ENCODE peak calls at places on chromosomes 16 and 17, in seven cellular contexts. One of them, this sample, is unnamed.

GRCh38 chr17:62869885-62870580 is 61.9 kb upstream of the MARCHF10 start:
- DNase-seq in mesenchymal stem cell: peak
- DNase-seq in trophoblast cell: peak
- DNase-seq in H9: peak
- DNase-seq in IMR-90: peak
- DNase-seq in mesendoderm: peak
- DNase-seq in H1: peak
- DNase-seq in this sample: peak

GRCh38 chr16:1993731-1994131 is 4.0 kb downstream of the SYNGR3 start:
- DNase-seq in H9: no peak
- DNase-seq in IMR-90: peak
- DNase-seq in mesenchymal stem cell: peak
- DNase-seq in trophoblast cell: no peak
- DNase-seq in H1: no peak
- DNase-seq in mesendoderm: no peak
- DNase-seq in this sample: no peak

GRCh38 chr16:53372942-53373871 is 61.1 kb upstream of the RBL2 start:
- DNase-seq in trophoblast cell: peak
- DNase-seq in mesenchymal stem cell: no peak
- DNase-seq in H9: peak
- DNase-seq in H1: peak
- DNase-seq in mesendoderm: no peak
- DNase-seq in IMR-90: no peak
- DNase-seq in this sample: no peak

GRCh38 chr17:27555364-27555763 is 75.6 kb upstream of the LGALS9 start:
- DNase-seq in mesenchymal stem cell: no peak
- DNase-seq in mesendoderm: no peak
- DNase-seq in IMR-90: no peak
- DNase-seq in H9: no peak
- DNase-seq in H1: no peak
- DNase-seq in trophoblast cell: no peak
- DNase-seq in this sample: no peak

GRCh38 chr17:6853764-6854442 is 22.4 kb upstream of the TEKT1 start:
- DNase-seq in IMR-90: no peak
- DNase-seq in trophoblast cell: no peak
- DNase-seq in H1: peak
- DNase-seq in mesenchymal stem cell: no peak
- DNase-seq in H9: peak
- DNase-seq in mesendoderm: peak
- DNase-seq in this sample: no peak

GRCh38 chr16:35171106-35171505 is 1711.7 kb downstream of the TP53TG3F start:
- DNase-seq in mesenchymal stem cell: no peak
- DNase-seq in IMR-90: no peak
- DNase-seq in H9: no peak
- DNase-seq in trophoblast cell: no peak
- DNase-seq in H1: no peak
- DNase-seq in mesendoderm: no peak
- DNase-seq in this sample: no peak

GRCh38 chr16:49108611-49109010 is 173.0 kb downstream of the CBLN1 start:
- DNase-seq in trophoblast cell: no peak
- DNase-seq in H1: no peak
- DNase-seq in IMR-90: no peak
- DNase-seq in mesenchymal stem cell: no peak
- DNase-seq in H9: no peak
- DNase-seq in mesendoderm: no peak
- DNase-seq in this sample: no peak

GRCh38 chr16:25126820-25127232 is 15.3 kb downstream of the LCMT1 start:
- DNase-seq in mesendoderm: peak
- DNase-seq in H9: no peak
- DNase-seq in trophoblast cell: peak
- DNase-seq in IMR-90: peak
- DNase-seq in H1: no peak
- DNase-seq in mesenchymal stem cell: peak
- DNase-seq in this sample: no peak

GRCh38 chr17:80187090-80187489 is 17.3 kb downstream of the CARD14 start:
- DNase-seq in H9: no peak
- DNase-seq in trophoblast cell: peak
- DNase-seq in H1: no peak
- DNase-seq in IMR-90: peak
- DNase-seq in mesendoderm: no peak
- DNase-seq in mesenchymal stem cell: peak
- DNase-seq in this sample: no peak

GRCh38 chr16:4142268-4142667 is 26.0 kb upstream of the ADCY9 start:
- DNase-seq in trophoblast cell: no peak
- DNase-seq in H1: no peak
- DNase-seq in mesendoderm: no peak
- DNase-seq in H9: no peak
- DNase-seq in IMR-90: no peak
- DNase-seq in mesenchymal stem cell: no peak
- DNase-seq in this sample: no peak

GRCh38 chr17:67289174-67289876 is 44.3 kb upstream of the HELZ start:
- DNase-seq in mesendoderm: no peak
- DNase-seq in trophoblast cell: no peak
- DNase-seq in H9: peak
- DNase-seq in mesenchymal stem cell: no peak
- DNase-seq in IMR-90: peak
- DNase-seq in H1: no peak
- DNase-seq in this sample: no peak

GRCh38 chr16:68275611-68276191 is 11.4 kb downstream of the SLC7A6 start:
- DNase-seq in mesenchymal stem cell: no peak
- DNase-seq in H1: no peak
- DNase-seq in IMR-90: no peak
- DNase-seq in H9: no peak
- DNase-seq in trophoblast cell: no peak
- DNase-seq in mesendoderm: no peak
- DNase-seq in this sample: no peak

GRCh38 chr17:7712111-7712771 is 5.3 kb upstream of the DNAH2 start:
- DNase-seq in H1: peak
- DNase-seq in trophoblast cell: no peak
- DNase-seq in IMR-90: no peak
- DNase-seq in H9: peak
- DNase-seq in mesenchymal stem cell: no peak
- DNase-seq in mesendoderm: peak
- DNase-seq in this sample: peak

GRCh38 chr16:87163637-87164036 is 153.6 kb downstream of the C16orf95 start:
- DNase-seq in mesenchymal stem cell: no peak
- DNase-seq in H9: no peak
- DNase-seq in H1: no peak
- DNase-seq in trophoblast cell: no peak
- DNase-seq in IMR-90: no peak
- DNase-seq in mesendoderm: peak
- DNase-seq in this sample: no peak

GRCh38 chr16:31323959-31324629 is 30.9 kb upstream of the ITGAX start:
- DNase-seq in H9: no peak
- DNase-seq in H1: no peak
- DNase-seq in mesendoderm: no peak
- DNase-seq in trophoblast cell: no peak
- DNase-seq in mesenchymal stem cell: no peak
- DNase-seq in IMR-90: no peak
- DNase-seq in this sample: no peak

GRCh38 chr17:44981221-44981968 is 13.3 kb upstream of the C1QL1 start:
- DNase-seq in mesendoderm: no peak
- DNase-seq in trophoblast cell: no peak
- DNase-seq in mesenchymal stem cell: peak
- DNase-seq in H1: no peak
- DNase-seq in IMR-90: peak
- DNase-seq in H9: no peak
- DNase-seq in this sample: no peak

GRCh38 chr17:80107231-80108021 is 6.0 kb downstream of the GAA start:
- DNase-seq in mesenchymal stem cell: no peak
- DNase-seq in mesendoderm: no peak
- DNase-seq in IMR-90: no peak
- DNase-seq in H1: no peak
- DNase-seq in H9: no peak
- DNase-seq in trophoblast cell: no peak
- DNase-seq in this sample: no peak

GRCh38 chr17:19538095-19539039 is 4.7 kb downstream of the SLC47A1 start:
- DNase-seq in mesendoderm: no peak
- DNase-seq in H1: no peak
- DNase-seq in IMR-90: no peak
- DNase-seq in trophoblast cell: no peak
- DNase-seq in H9: no peak
- DNase-seq in mesenchymal stem cell: no peak
- DNase-seq in this sample: no peak

GRCh38 chr16:25210758-25211157 is 6.0 kb upstream of the AQP8 start:
- DNase-seq in mesenchymal stem cell: peak
- DNase-seq in H9: no peak
- DNase-seq in H1: no peak
- DNase-seq in IMR-90: peak
- DNase-seq in trophoblast cell: no peak
- DNase-seq in mesendoderm: no peak
- DNase-seq in this sample: no peak

GRCh38 chr16:31351937-31352315 is 3.0 kb upstream of the ITGAX start:
- DNase-seq in IMR-90: no peak
- DNase-seq in mesenchymal stem cell: no peak
- DNase-seq in mesendoderm: no peak
- DNase-seq in trophoblast cell: peak
- DNase-seq in H9: no peak
- DNase-seq in H1: no peak
- DNase-seq in this sample: no peak

GRCh38 chr17:4806770-4807533 is at the start of gene PLD2:
- DNase-seq in H9: peak
- DNase-seq in trophoblast cell: peak
- DNase-seq in mesendoderm: peak
- DNase-seq in H1: peak
- DNase-seq in mesenchymal stem cell: peak
- DNase-seq in IMR-90: peak
- DNase-seq in this sample: peak

DNA sequence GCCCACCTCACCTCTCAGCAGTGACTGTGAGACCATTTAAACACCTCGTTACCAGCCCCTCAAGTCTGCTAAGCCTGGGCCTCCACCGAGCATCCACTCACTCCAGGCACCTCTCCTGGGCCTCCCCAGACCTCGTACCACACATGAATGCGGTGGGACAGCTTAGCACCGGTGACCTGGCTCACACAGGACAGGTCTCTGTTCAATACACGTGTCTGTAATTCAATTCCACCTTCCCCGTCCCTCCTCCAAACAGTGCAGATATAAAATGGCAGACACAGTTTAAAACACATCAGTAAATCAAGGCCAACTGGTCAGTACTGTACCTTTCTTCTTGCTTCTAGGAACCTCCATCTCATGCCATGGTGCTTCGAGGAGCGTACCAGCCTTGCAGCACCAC is 73.9 kb downstream of the ZNF778 start:
- DNase-seq in IMR-90: no peak
- DNase-seq in trophoblast cell: no peak
- DNase-seq in H1: no peak
- DNase-seq in mesenchymal stem cell: no peak
- DNase-seq in H9: no peak
- DNase-seq in mesendoderm: no peak
- DNase-seq in this sample: no peak
- H3K4me2 ChIP-seq in IMR-90: no peak
- H3K4me2 ChIP-seq in trophoblast cell: no peak
- H3K4me2 ChIP-seq in H1: peak
- H3K4me2 ChIP-seq in mesenchymal stem cell: no peak
- H3K4me2 ChIP-seq in H9: peak
- H3K4me2 ChIP-seq in mesendoderm: no peak
- H3K4me2 ChIP-seq in this sample: no peak

DNA sequence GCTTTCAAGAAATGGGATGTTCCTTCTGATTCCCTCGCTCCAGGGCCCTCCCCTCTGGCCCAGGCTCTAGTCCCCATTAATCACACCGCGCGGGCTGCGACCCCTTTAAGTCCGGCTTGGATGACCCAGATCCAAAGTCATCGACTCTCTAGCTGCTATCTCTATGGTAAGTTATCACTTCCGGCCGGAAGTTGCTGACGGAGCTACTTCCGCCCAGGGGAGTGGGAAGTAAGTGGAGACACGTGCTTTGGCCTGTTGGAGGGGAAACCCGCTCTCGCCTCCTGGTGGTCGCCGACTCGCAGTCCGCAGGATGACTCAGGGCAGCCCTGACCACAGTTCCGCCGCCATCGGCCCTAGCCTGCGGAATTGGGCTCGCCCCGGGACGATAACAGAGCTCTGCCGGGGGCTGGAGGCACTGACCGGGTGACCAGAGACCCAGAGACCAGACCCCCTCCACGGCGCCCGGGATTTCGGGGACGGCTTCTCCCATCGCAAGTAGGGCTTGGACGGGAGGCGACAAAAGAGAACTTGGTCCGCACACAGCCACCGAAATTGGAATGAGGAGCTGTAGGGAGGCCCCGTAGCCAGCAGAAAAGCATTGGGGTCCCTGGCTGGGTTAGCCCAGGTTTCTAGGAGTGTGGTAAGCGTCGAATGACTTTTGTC is 52.2 kb upstream of the SEC14L1 start:
- DNase-seq in mesendoderm: peak
- DNase-seq in H1: peak
- DNase-seq in H9: peak
- DNase-seq in mesenchymal stem cell: peak
- DNase-seq in trophoblast cell: peak
- DNase-seq in IMR-90: peak
- DNase-seq in this sample: peak
- H4K8ac ChIP-seq in mesendoderm: peak
- H4K8ac ChIP-seq in H1: peak
- H4K8ac ChIP-seq in H9: no peak
- H4K8ac ChIP-seq in mesenchymal stem cell: peak
- H4K8ac ChIP-seq in trophoblast cell: peak
- H4K8ac ChIP-seq in IMR-90: peak
- H4K8ac ChIP-seq in this sample: no peak

GRCh38 chr16:58753711-58754134 is 19.6 kb upstream of the GOT2 start:
- DNase-seq in IMR-90: no peak
- DNase-seq in mesenchymal stem cell: no peak
- DNase-seq in H1: no peak
- DNase-seq in mesendoderm: no peak
- DNase-seq in trophoblast cell: no peak
- DNase-seq in H9: peak
- DNase-seq in this sample: no peak
- H3K18ac ChIP-seq in IMR-90: no peak
- H3K18ac ChIP-seq in mesenchymal stem cell: no peak
- H3K18ac ChIP-seq in H1: no peak
- H3K18ac ChIP-seq in mesendoderm: no peak
- H3K18ac ChIP-seq in trophoblast cell: no peak
- H3K18ac ChIP-seq in H9: no peak
- H3K18ac ChIP-seq in this sample: no peak

GRCh38 chr16:78628526-78628925 is 529.1 kb downstream of the WWOX start:
- DNase-seq in H1: no peak
- DNase-seq in IMR-90: no peak
- DNase-seq in H9: no peak
- DNase-seq in trophoblast cell: no peak
- DNase-seq in mesendoderm: no peak
- DNase-seq in mesenchymal stem cell: peak
- DNase-seq in this sample: no peak

GRCh38 chr16:78630102-78630501 is 530.6 kb downstream of the WWOX start:
- DNase-seq in mesenchymal stem cell: no peak
- DNase-seq in trophoblast cell: no peak
- DNase-seq in IMR-90: no peak
- DNase-seq in H9: no peak
- DNase-seq in H1: no peak
- DNase-seq in mesendoderm: no peak
- DNase-seq in this sample: no peak

GRCh38 chr16:78624349-78624748 is 524.9 kb downstream of the WWOX start:
- DNase-seq in mesendoderm: no peak
- DNase-seq in H1: no peak
- DNase-seq in H9: no peak
- DNase-seq in trophoblast cell: no peak
- DNase-seq in IMR-90: no peak
- DNase-seq in mesenchymal stem cell: peak
- DNase-seq in this sample: no peak

GRCh38 chr16:78633551-78633950 is 534.1 kb downstream of the WWOX start:
- DNase-seq in mesenchymal stem cell: peak
- DNase-seq in H9: no peak
- DNase-seq in IMR-90: no peak
- DNase-seq in H1: no peak
- DNase-seq in mesendoderm: no peak
- DNase-seq in trophoblast cell: peak
- DNase-seq in this sample: no peak

GRCh38 chr16:78629173-78629572 is 529.7 kb downstream of the WWOX start:
- DNase-seq in trophoblast cell: no peak
- DNase-seq in H9: no peak
- DNase-seq in H1: no peak
- DNase-seq in mesendoderm: no peak
- DNase-seq in IMR-90: no peak
- DNase-seq in mesenchymal stem cell: peak
- DNase-seq in this sample: no peak
- H3K4me2 ChIP-seq in trophoblast cell: no peak
- H3K4me2 ChIP-seq in H9: no peak
- H3K4me2 ChIP-seq in H1: no peak
- H3K4me2 ChIP-seq in mesendoderm: no peak
- H3K4me2 ChIP-seq in IMR-90: no peak
- H3K4me2 ChIP-seq in mesenchymal stem cell: no peak
- H3K4me2 ChIP-seq in this sample: no peak

This sample was measured in neuronal stem cell.